ENCODE peak calls at places on chromosomes 11 and 22, in five cellular contexts. I, J, E, D and L are unnamed samples.

GRCh38 chr22:43437871-43438475 is 26.2 kb downstream of the MPPED1 start:
- DNase-seq in I (no peak), J (no peak), E (no peak), D (no peak), L (no peak)

GRCh38 chr11:1299621-1300020 is 9.8 kb downstream of the TOLLIP start:
- DNase-seq in I (no peak), J (no peak), E (no peak), D (peak; percentile 60), L (no peak)

GRCh38 chr11:57515332-57516060 is at the start of gene SLC43A1:
- DNase-seq in I (peak; percentile 30), J (peak; percentile 79), E (no peak), D (peak; percentile 75), L (no peak)

GRCh38 chr11:132595711-132596111 is 936.6 kb downstream of the OPCML start:
- DNase-seq in I (no peak), J (no peak), E (no peak), D (no peak), L (no peak)

GRCh38 chr22:49531533-49531895 is 296.2 kb downstream of the BRD1 start:
- DNase-seq in I (no peak), J (no peak), E (no peak), D (no peak), L (no peak)

GRCh38 chr22:42399315-42400271 is 32.6 kb downstream of the NFAM1 start:
- DNase-seq in I (no peak), J (no peak), E (peak; percentile 1), D (no peak), L (no peak)

GRCh38 chr22:49377306-49377705 is 450.4 kb downstream of the BRD1 start:
- DNase-seq in I (no peak), J (no peak), E (no peak), D (no peak), L (no peak)

GRCh38 chr11:76159983-76160661 is 46.2 kb downstream of the WNT11 start:
- DNase-seq in I (no peak), J (no peak), E (no peak), D (no peak), L (no peak)

GRCh38 chr11:122505304-122506006 is 150.1 kb upstream of the UBASH3B start:
- DNase-seq in I (peak; percentile 66), J (peak; percentile 87), E (peak; percentile 89), D (peak; percentile 74), L (peak; percentile 69)

GRCh38 chr11:69249086-69249640 is 44.8 kb upstream of the MYEOV start:
- DNase-seq in I (no peak), J (no peak), E (no peak), D (no peak), L (no peak)

GRCh38 chr11:67596753-67597300 is 9.9 kb upstream of the NDUFV1 start:
- DNase-seq in I (no peak), J (no peak), E (no peak), D (no peak), L (no peak)

GRCh38 chr11:85531498-85531897 is 95.6 kb downstream of the DLG2 start:
- DNase-seq in I (no peak), J (no peak), E (no peak), D (no peak), L (no peak)

GRCh38 chr11:65278351-65278750 is 16.6 kb downstream of the POLA2 start:
- DNase-seq in I (no peak), J (no peak), E (no peak), D (no peak), L (no peak)

GRCh38 chr22:17085277-17086091 is 684 bp downstream of the IL17RA start:
- DNase-seq in I (no peak), J (peak; percentile 65), E (no peak), D (peak; percentile 77), L (no peak)

GRCh38 chr22:24144056-24144455 is 37.2 kb upstream of the SUSD2 start:
- DNase-seq in I (no peak), J (no peak), E (no peak), D (no peak), L (no peak)

GRCh38 chr11:84243629-84244263 is 957.6 kb upstream of the CCDC90B start:
- DNase-seq in I (no peak), J (no peak), E (no peak), D (no peak), L (no peak)

GRCh38 chr11:119776031-119776636 is 47.1 kb upstream of the NECTIN1 start:
- DNase-seq in I (no peak), J (peak; percentile 20), E (no peak), D (no peak), L (no peak)

GRCh38 chr11:30342736-30343166 is 19.8 kb downstream of the ARL14EP start:
- DNase-seq in I (no peak), J (no peak), E (peak; percentile 4), D (no peak), L (no peak)

GRCh38 chr11:44753965-44754645 is 27.3 kb downstream of the TSPAN18 start:
- DNase-seq in I (no peak), J (no peak), E (no peak), D (no peak), L (no peak)

GRCh38 chr11:116577273-116577672 is 195.5 kb downstream of the BUD13 start:
- DNase-seq in I (no peak), J (no peak), E (no peak), D (no peak), L (no peak)